ENCODE peak calls at places on chromosomes 2 and 18, in nine cellular contexts. M, R, G, W, Z, Y, Q, L and X are unnamed samples.

GRCh38 chr2:204452464-204453023 is 92.7 kb upstream of the PARD3B start:
- DNase-seq in Z (no peak), L (no peak), Q (peak; percentile 32), Y (no peak), G (no peak), W (peak; percentile 99), R (no peak), M (no peak), X (peak; percentile 99)

GRCh38 chr2:15868186-15868585 is 72.2 kb upstream of the MYCN start:
- DNase-seq in M (no peak), L (no peak), G (no peak), W (no peak), R (no peak), Z (no peak), Y (no peak), Q (no peak), X (no peak)

GRCh38 chr2:240988571-240989271 is 9.7 kb upstream of the SNED1 start:
- DNase-seq in Q (no peak), M (no peak), L (no peak), W (no peak), G (no peak), Y (no peak), R (no peak), Z (no peak), X (no peak)

GRCh38 chr2:95023222-95023597 is 2.3 kb upstream of the MAL start:
- DNase-seq in M (no peak), W (no peak), G (peak; percentile 73), Z (peak; percentile 72), L (peak; percentile 34), Q (no peak), Y (peak; percentile 58), R (no peak), X (no peak)

GRCh38 chr18:56148373-56148772 is 490.0 kb downstream of the TXNL1 start:
- DNase-seq in G (no peak), W (peak; percentile 82), Q (no peak), Y (no peak), Z (no peak), L (no peak), R (no peak), M (no peak), X (no peak)

GRCh38 chr2:29448238-29448637 is 333.0 kb downstream of the CLIP4 start:
- DNase-seq in W (no peak), Y (no peak), Z (no peak), M (no peak), Q (no peak), G (no peak), L (no peak), R (no peak), X (no peak)

GRCh38 chr2:20915271-20915670 is 92.4 kb upstream of the LDAH start:
- DNase-seq in Y (no peak), R (no peak), Z (no peak), G (no peak), L (no peak), M (no peak), Q (no peak), W (no peak), X (no peak)

GRCh38 chr2:69801745-69802144 is 27.7 kb upstream of the GMCL1 start:
- DNase-seq in Z (no peak), R (no peak), M (no peak), G (no peak), Q (no peak), W (no peak), Y (no peak), L (no peak), X (no peak)

GRCh38 chr2:210132239-210132638 is 39.0 kb downstream of the KANSL1L start:
- DNase-seq in M (no peak), Q (no peak), Z (no peak), R (no peak), W (no peak), L (no peak), G (no peak), Y (no peak), X (no peak)

GRCh38 chr2:149056541-149056940 is 18.0 kb downstream of the LYPD6B start:
- DNase-seq in M (no peak), Z (no peak), Y (no peak), R (no peak), Q (no peak), L (no peak), G (no peak), W (no peak), X (no peak)

GRCh38 chr2:219430633-219431615 is 3.7 kb upstream of the SPEG start:
- DNase-seq in Z (no peak), Y (no peak), R (no peak), W (peak; percentile 32), Q (peak; percentile 70), G (no peak), M (no peak), L (no peak), X (peak; percentile 26)

GRCh38 chr2:152222975-152223638 is 47.5 kb upstream of the STAM2 start:
- DNase-seq in G (no peak), W (peak; percentile 94), M (no peak), L (no peak), Q (peak; percentile 57), Y (no peak), Z (no peak), R (no peak), X (peak; percentile 74)

GRCh38 chr18:9519431-9519830 is 44.1 kb downstream of the RALBP1 start:
- DNase-seq in Q (no peak), W (no peak), L (no peak), Y (no peak), M (no peak), Z (no peak), G (no peak), R (no peak), X (no peak)

GRCh38 chr2:45910473-45911060 is 259.1 kb downstream of the PRKCE start:
- DNase-seq in Z (no peak), L (no peak), Q (no peak), M (no peak), Y (no peak), W (peak; percentile 38), G (no peak), R (no peak), X (no peak)

GRCh38 chr2:45103351-45104145 is 94.3 kb upstream of the SIX2 start:
- DNase-seq in M (no peak), R (no peak), W (no peak), G (no peak), Z (no peak), Q (no peak), Y (no peak), L (no peak), X (no peak)

GRCh38 chr2:209321076-209321475 is 102.8 kb upstream of the MAP2 start:
- DNase-seq in M (no peak), L (no peak), Z (no peak), Q (no peak), R (no peak), Y (no peak), W (peak; percentile 46), G (no peak), X (no peak)

GRCh38 chr2:220962556-220962955 is 609.5 kb downstream of the EPHA4 start:
- DNase-seq in Q (no peak), W (peak; percentile 42), R (no peak), L (no peak), Z (no peak), Y (no peak), M (no peak), G (no peak), X (no peak)

GRCh38 chr2:162838141-162838500 is 446 bp downstream of the KCNH7 start:
- DNase-seq in Q (peak; percentile 67), L (no peak), G (no peak), R (no peak), W (no peak), M (no peak), Z (no peak), Y (no peak), X (no peak)

GRCh38 chr2:53987336-53987921 is 16.6 kb upstream of the PSME4 start:
- DNase-seq in M (no peak), Y (no peak), Z (no peak), G (no peak), W (peak; percentile 68), Q (no peak), L (no peak), R (no peak), X (peak; percentile 5)

GRCh38 chr2:162118166-162119031 is 33.6 kb downstream of the GCG start:
- DNase-seq in L (no peak), G (no peak), R (no peak), M (no peak), Y (no peak), Z (no peak), Q (no peak), W (peak; percentile 74), X (no peak)

GRCh38 chr2:127647242-127648190 is 1.6 kb downstream of the GPR17 start:
- DNase-seq in Q (no peak), R (no peak), Y (no peak), W (peak; percentile 24), Z (no peak), M (no peak), L (no peak), G (no peak), X (peak; percentile 50)

GRCh38 chr2:210458395-210458794 is 18.2 kb downstream of the LANCL1 start:
- DNase-seq in Q (no peak), Y (no peak), M (no peak), G (no peak), L (no peak), W (no peak), Z (no peak), R (no peak), X (no peak)

GRCh38 chr2:36889782-36890181 is 76.6 kb downstream of the STRN start:
- DNase-seq in M (no peak), R (no peak), W (peak; percentile 95), G (no peak), L (no peak), Y (no peak), Q (no peak), Z (no peak), X (peak; percentile 33)

GRCh38 chr2:230677182-230677946 is 35.3 kb upstream of the CAB39 start:
- DNase-seq in L (no peak), G (no peak), W (peak; percentile 65), Q (no peak), M (no peak), Z (no peak), Y (peak; percentile 3), R (no peak), X (no peak)

GRCh38 chr2:47050762-47051161 is 104.3 kb downstream of the STPG4 start:
- DNase-seq in Z (no peak), G (no peak), L (no peak), W (no peak), R (no peak), Q (no peak), Y (no peak), M (no peak), X (no peak)

GRCh38 chr2:207182916-207183315 is 17.2 kb upstream of the KLF7 start:
- DNase-seq in Z (no peak), G (no peak), L (no peak), Y (no peak), W (peak; percentile 26), Q (no peak), M (no peak), R (no peak), X (no peak)

GRCh38 chr18:712401-713134 is at the start of gene ENOSF1:
- DNase-seq in Z (peak; percentile 76), M (peak; percentile 95), Q (peak; percentile 81), Y (peak; percentile 93), W (peak; percentile 79), L (peak; percentile 42), G (peak; percentile 75), R (no peak), X (peak; percentile 88)

GRCh38 chr2:21890041-21890440 is 766.3 kb downstream of the TDRD15 start:
- DNase-seq in Z (no peak), R (no peak), M (no peak), Y (no peak), G (no peak), Q (no peak), L (no peak), W (no peak), X (no peak)

GRCh38 chr2:148876589-148877402 is 1.8 kb downstream of the KIF5C start:
- DNase-seq in Z (peak; percentile 71), L (no peak), Q (peak; percentile 28), M (peak; percentile 68), W (no peak), R (no peak), G (peak; percentile 52), Y (peak; percentile 59), X (no peak)

GRCh38 chr2:145026456-145027072 is 506.6 kb upstream of the ZEB2 start:
- DNase-seq in M (no peak), W (no peak), Y (no peak), Q (no peak), Z (no peak), R (no peak), L (no peak), G (no peak), X (no peak)

GRCh38 chr2:226583715-226584114 is 215.9 kb downstream of the IRS1 start:
- DNase-seq in Y (no peak), W (peak; percentile 91), M (no peak), Z (no peak), G (no peak), R (no peak), Q (no peak), L (no peak), X (peak; percentile 77)